ENCODE peak calls at places on chromosome 6, in six cellular contexts. I, U, X, K, S and T are unnamed samples. For H3K36me3, the result is how much of the 10 kb centered on the place peaks cover.

GRCh38 chr6:140538926-140539325 is 1164.5 kb upstream of the CITED2 start:
- DNase-seq in K (no peak), X (no peak), I (no peak), U (peak), S (no peak), T (peak)

GRCh38 chr6:43708857-43709653 is 21.5 kb upstream of the MRPS18A start:
- DNase-seq in X (no peak), S (no peak), I (no peak), K (no peak), U (no peak), T (no peak)

GRCh38 chr6:47655719-47656595 is 42.4 kb upstream of the ADGRF4 start:
- DNase-seq in U (peak), I (no peak), S (peak), X (no peak), K (peak), T (peak)

GRCh38 chr6:113642714-113643442 is 214.3 kb upstream of the MARCKS start:
- DNase-seq in X (no peak), S (peak), K (peak), U (no peak), I (peak), T (peak)

GRCh38 chr6:90162648-90163409 is 133.8 kb downstream of the BACH2 start:
- DNase-seq in S (no peak), X (no peak), U (no peak), K (no peak), I (no peak), T (no peak)

GRCh38 chr6:137452331-137452894 is 41.8 kb downstream of the OLIG3 start:
- DNase-seq in X (no peak), K (no peak), U (no peak), I (no peak), S (no peak), T (no peak)

GRCh38 chr6:30005482-30005881 is 55.6 kb upstream of the POLR1H start:
- DNase-seq in X (no peak), K (no peak), I (no peak), S (no peak), U (no peak), T (no peak)

GRCh38 chr6:108564178-108564577 is 3.5 kb downstream of the FOXO3 start:
- DNase-seq in I (peak), K (no peak), U (no peak), X (no peak), S (no peak), T (no peak)

GRCh38 chr6:141451508-141452353 is 681.0 kb upstream of the GJE1 start:
- DNase-seq in I (no peak), U (peak), S (no peak), X (no peak), K (no peak), T (peak)

GRCh38 chr6:112780498-112781096 is 433.5 kb downstream of the RFPL4B start:
- DNase-seq in S (peak), I (peak), K (peak), U (peak), X (no peak), T (peak)

GRCh38 chr6:137013738-137014602 is 30.8 kb downstream of the IL20RA start:
- DNase-seq in X (no peak), K (no peak), S (peak), U (peak), I (no peak), T (peak)

GRCh38 chr6:91130126-91130525 is 543.3 kb upstream of the MAP3K7 start:
- DNase-seq in I (no peak), K (no peak), S (no peak), U (no peak), X (no peak), T (no peak)

GRCh38 chr6:111105578-111105977 is 18.3 kb downstream of the SLC16A10 start:
- DNase-seq in S (no peak), I (no peak), U (no peak), X (no peak), K (peak), T (no peak)

GRCh38 chr6:129598244-129599187 is 111.5 kb downstream of the ARHGAP18 start:
- DNase-seq in K (no peak), S (peak), X (no peak), U (peak), I (peak), T (peak)

GRCh38 chr6:80254716-80255115 is 148.2 kb downstream of the BCKDHB start:
- DNase-seq in I (no peak), S (no peak), K (no peak), U (peak), X (no peak), T (no peak)

GRCh38 chr6:24883618-24884017 is 52.1 kb downstream of the RIPOR2 start:
- DNase-seq in I (peak), X (no peak), U (no peak), S (no peak), K (no peak), T (no peak)

GRCh38 chr6:85747093-85747492 is 104.4 kb upstream of the SYNCRIP start:
- DNase-seq in X (no peak), S (no peak), U (no peak), I (no peak), K (no peak), T (no peak)

GRCh38 chr6:87541041-87541440 is 48.7 kb downstream of the RARS2 start:
- DNase-seq in S (no peak), X (no peak), K (no peak), U (no peak), I (no peak), T (no peak)
- H3K36me3 ChIP-seq in S (under half), X (half or more), K (under half), U (under half), I (under half), T (under half)

DNA sequence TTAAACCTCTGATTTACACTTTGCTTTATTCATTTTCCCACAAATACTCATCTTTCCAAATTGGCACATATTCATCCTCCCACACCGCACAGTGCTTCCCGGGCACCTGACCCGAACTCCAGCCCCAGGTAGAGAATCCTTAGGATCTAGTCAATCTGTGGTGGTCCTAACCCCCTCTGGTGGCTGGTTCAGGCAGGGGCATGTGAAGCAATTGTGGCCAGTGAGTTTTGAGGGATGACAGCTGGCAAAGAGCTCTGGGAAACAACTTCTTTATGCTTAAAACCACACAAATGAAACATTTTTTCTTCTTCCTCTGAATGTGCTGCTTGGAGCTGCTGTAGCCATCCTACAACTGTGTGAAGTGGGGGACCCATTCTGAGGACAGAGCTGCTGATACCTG is 54.7 kb downstream of the ELOVL5 start:
- DNase-seq in I (no peak), S (peak), U (peak), K (no peak), X (no peak), T (peak)
- H3K36me3 ChIP-seq in I (under half), S (under half), U (under half), K (under half), X (under half), T (under half)

GRCh38 chr6:159760602-159761057 is 1.2 kb upstream of the ACAT2 start:
- DNase-seq in U (peak), S (peak), K (no peak), X (no peak), I (no peak), T (peak)

GRCh38 chr6:159762681-159763293 is 942 bp downstream of the ACAT2 start:
- DNase-seq in U (peak), X (no peak), K (no peak), I (no peak), S (no peak), T (peak)

GRCh38 chr6:159761135-159761872 is 541 bp upstream of the ACAT2 start:
- DNase-seq in I (peak), K (peak), U (peak), S (peak), X (peak), T (peak)

GRCh38 chr6:159759645-159760044 is 2.2 kb upstream of the ACAT2 start:
- DNase-seq in I (no peak), U (no peak), X (no peak), S (no peak), K (no peak), T (no peak)

DNA sequence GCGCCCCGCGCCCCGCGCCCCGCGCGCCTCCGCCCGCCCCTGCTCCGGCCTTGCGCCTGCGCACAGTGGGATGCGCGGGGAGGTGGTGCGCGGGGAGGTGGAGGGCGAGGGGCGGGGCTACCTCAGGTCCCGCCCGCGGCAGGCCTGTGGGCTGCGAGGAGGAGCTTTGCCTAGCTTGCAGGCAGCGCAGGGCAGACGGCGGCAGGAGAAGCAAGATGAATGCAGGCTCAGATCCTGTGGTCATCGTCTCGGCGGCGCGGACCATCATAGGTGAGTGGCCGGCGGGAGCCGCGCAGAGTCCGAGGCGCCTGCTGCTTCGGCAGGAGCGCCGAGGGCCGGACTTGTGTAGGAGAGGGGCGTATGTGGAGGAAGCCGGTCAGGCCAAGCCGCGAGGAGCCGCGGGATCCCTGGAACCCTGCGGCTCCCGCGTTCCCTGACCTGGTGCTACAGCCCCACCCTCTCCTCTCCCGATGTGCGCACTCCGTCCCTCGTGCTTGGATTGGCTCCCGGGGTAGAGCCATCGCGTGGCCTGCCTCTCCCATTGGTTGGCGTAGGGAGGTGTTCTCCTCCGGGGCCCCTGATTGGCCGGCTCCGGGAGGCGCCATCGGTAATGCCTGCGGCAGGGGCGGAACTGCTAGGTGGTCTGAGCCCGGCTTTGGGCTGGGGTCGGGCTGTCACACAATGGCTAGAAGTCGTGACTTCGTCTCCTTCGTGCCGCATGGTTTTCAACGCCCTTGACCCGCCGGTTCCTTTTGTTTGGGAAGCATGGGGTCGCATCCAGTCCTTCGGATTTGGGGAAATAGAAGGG is at the start of gene ACAT2:
- DNase-seq in I (peak), S (peak), K (peak), X (peak), U (peak), T (peak)
- H3K36me3 ChIP-seq in I (under half), S (under half), K (under half), X (under half), U (under half), T (under half)

DNA sequence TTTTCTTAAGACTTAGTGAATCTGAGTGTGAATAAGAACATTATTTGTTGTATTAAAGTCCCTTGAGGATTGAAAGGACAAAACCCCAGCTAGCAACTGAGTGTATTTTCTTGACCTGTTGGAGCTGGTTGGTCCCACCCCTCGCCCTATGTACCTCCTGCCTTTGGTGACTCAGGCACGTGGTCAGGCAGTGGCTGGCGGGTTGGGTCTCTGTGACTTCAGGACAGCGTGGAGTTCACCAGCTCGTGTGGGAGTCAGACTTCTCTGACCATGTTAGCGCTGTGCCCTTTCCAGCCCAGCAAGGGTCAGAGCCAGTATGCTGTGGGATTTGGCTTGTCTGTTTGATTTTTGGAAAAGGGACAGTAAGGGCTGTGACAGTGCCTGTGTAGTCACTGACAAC is 93.7 kb downstream of the SSR1 start:
- DNase-seq in X (no peak), I (no peak), K (peak), U (no peak), S (no peak), T (no peak)
- H3K36me3 ChIP-seq in X (under half), I (under half), K (under half), U (under half), S (under half), T (under half)

GRCh38 chr6:4041480-4041879 is 37.5 kb downstream of the FAM217A start:
- DNase-seq in S (no peak), U (no peak), I (no peak), K (no peak), X (no peak), T (no peak)
- H3K36me3 ChIP-seq in S (under half), U (under half), I (under half), K (under half), X (half or more), T (half or more)

GRCh38 chr6:3722785-3723184 is 28.7 kb downstream of the PXDC1 start:
- DNase-seq in K (no peak), X (peak), S (peak), U (peak), I (no peak), T (no peak)

GRCh38 chr6:3724451-3725144 is 26.9 kb downstream of the PXDC1 start:
- DNase-seq in S (peak), U (no peak), X (peak), I (no peak), K (no peak), T (no peak)

GRCh38 chr6:3725145-3726015 is 26.1 kb downstream of the PXDC1 start:
- DNase-seq in I (no peak), K (no peak), S (no peak), U (no peak), X (peak), T (no peak)

GRCh38 chr6:3723251-3723650 is 28.3 kb downstream of the PXDC1 start:
- DNase-seq in S (no peak), X (peak), K (no peak), U (no peak), I (no peak), T (no peak)

GRCh38 chr6:3723966-3724365 is 27.5 kb downstream of the PXDC1 start:
- DNase-seq in S (no peak), U (no peak), K (no peak), I (no peak), X (peak), T (no peak)
- H3K36me3 ChIP-seq in S (under half), U (under half), K (under half), I (under half), X (under half), T (under half)

GRCh38 chr6:118921084-118921483 is 13.9 kb downstream of the MCM9 start:
- DNase-seq in I (no peak), X (no peak), U (no peak), S (no peak), K (no peak), T (no peak)

GRCh38 chr6:118914598-118914997 is 20.4 kb downstream of the MCM9 start:
- DNase-seq in U (no peak), I (no peak), S (no peak), K (no peak), X (no peak), T (no peak)

GRCh38 chr6:118917550-118918321 is 17.2 kb downstream of the MCM9 start:
- DNase-seq in I (no peak), S (no peak), U (no peak), K (no peak), X (no peak), T (no peak)

GRCh38 chr6:118923035-118923434 is 11.9 kb downstream of the MCM9 start:
- DNase-seq in I (no peak), X (no peak), K (no peak), S (no peak), U (no peak), T (no peak)

DNA sequence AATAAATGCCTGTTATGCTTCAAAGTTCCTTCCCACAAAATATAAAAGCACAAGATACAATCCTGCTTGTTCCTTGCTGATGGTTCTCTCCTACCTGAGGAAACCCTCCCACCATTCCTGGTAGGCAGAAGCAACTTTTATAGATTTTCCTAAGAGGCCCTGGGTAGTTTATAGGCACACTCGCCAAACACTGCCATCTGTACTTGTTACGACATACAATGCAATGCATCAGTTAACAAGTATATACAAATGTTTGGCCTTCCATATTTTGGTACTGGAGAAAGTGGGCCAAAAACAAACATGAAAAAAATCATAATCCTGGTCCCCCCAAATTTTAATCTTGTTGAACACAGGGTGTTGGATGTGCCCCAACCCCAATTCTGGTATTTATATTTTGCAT is 16.6 kb downstream of the MCM9 start:
- DNase-seq in I (no peak), S (no peak), X (no peak), U (no peak), K (no peak), T (no peak)
- H3K36me3 ChIP-seq in I (under half), S (under half), X (half or more), U (under half), K (under half), T (under half)

DNA sequence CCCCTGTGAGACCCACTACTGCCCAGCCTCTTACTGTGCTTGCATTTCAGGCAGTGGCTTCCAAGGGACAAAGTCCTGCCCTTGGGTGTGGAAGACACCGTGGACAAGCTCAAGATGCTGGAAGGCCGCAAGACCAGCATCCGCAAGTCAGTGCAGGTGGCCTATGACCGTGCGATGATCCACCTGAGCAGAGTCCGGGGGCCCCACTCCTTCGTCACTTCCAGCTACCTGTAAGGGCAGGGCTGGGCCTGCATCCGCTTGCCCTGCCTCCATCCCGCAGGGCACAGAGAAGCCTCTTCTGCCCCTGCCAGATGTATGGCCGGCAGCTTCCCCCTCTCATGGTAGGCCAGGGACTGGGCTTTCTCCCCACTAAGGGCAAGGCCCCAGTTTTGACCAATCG is 33.8 kb downstream of the BRPF3 start:
- DNase-seq in I (no peak), K (no peak), S (no peak), U (no peak), X (no peak), T (no peak)
- H3K36me3 ChIP-seq in I (under half), K (under half), S (under half), U (under half), X (half or more), T (under half)